ENCODE peak calls at places on chromosomes 2 and 18, in eight cellular contexts. N, O, H, X, C, W, E and V are unnamed samples.

GRCh38 chr2:43345391-43345813 is 119.0 kb upstream of the ZFP36L2 start:
- DNase-seq in N (no peak), O (no peak), H (peak), X (no peak), C (no peak), W (peak), E (peak), V (no peak)

GRCh38 chr2:27446057-27446456 is 3.9 kb downstream of the KRTCAP3 start:
- DNase-seq in N (no peak), O (no peak), H (no peak), X (no peak), C (no peak), W (no peak), E (peak), V (no peak)

GRCh38 chr2:224432003-224432574 is 30.2 kb upstream of the FAM124B start:
- DNase-seq in N (no peak), O (no peak), H (no peak), X (no peak), C (no peak), W (no peak), E (no peak), V (no peak)

GRCh38 chr2:168941297-168941696 is 40.2 kb downstream of the G6PC2 start:
- DNase-seq in N (no peak), O (no peak), H (no peak), X (no peak), C (no peak), W (no peak), E (no peak), V (no peak)

GRCh38 chr2:43462866-43463641 is 132.8 kb downstream of the THADA start:
- DNase-seq in N (no peak), O (no peak), H (no peak), X (no peak), C (no peak), W (no peak), E (no peak), V (no peak)

GRCh38 chr2:150060341-150060740 is 427.1 kb downstream of the RND3 start:
- DNase-seq in N (no peak), O (no peak), H (peak), X (no peak), C (no peak), W (no peak), E (no peak), V (no peak)

GRCh38 chr18:21894619-21895367 is 154.2 kb downstream of the MIB1 start:
- DNase-seq in N (no peak), O (no peak), H (no peak), X (no peak), C (no peak), W (no peak), E (no peak), V (no peak)

GRCh38 chr2:101012706-101013181 is 10.7 kb downstream of the RPL31 start:
- DNase-seq in N (peak), O (no peak), H (peak), X (peak), C (peak), W (no peak), E (no peak), V (no peak)

GRCh38 chr2:101983928-101984327 is 7.8 kb upstream of the IL1R2 start:
- DNase-seq in N (no peak), O (no peak), H (no peak), X (peak), C (no peak), W (no peak), E (no peak), V (no peak)

GRCh38 chr2:53473236-53473635 is 294.4 kb upstream of the CHAC2 start:
- DNase-seq in N (no peak), O (no peak), H (peak), X (no peak), C (no peak), W (no peak), E (no peak), V (no peak)